ENCODE peak calls at places on chromosomes 2 and 18, in ten cellular contexts. B is HAP-1; F is activated naive CD4-positive, alpha-beta T cell treated with Interleukin-2 at 50 U/mL for 16 hours; N is neural crest cell; T is progenitor cell of endocrine pancreas; E is cerebellar cortex; R is CD4-positive, alpha-beta T cell; K is aorta; I is substantia nigra; W is NCI-H526 treated with DMSO at 0.1 percent for 48 hours. S is an unnamed sample.

GRCh38 chr2:156430978-156431358 is 5.2 kb upstream of the GPD2 start:
- DNase-seq in B (no peak), F (no peak), N (no peak), T (no peak), E (no peak), R (no peak), K (no peak), I (no peak), W (no peak), S (no peak)

GRCh38 chr18:80022613-80023012 is 11.6 kb upstream of the RBFA start:
- DNase-seq in B (no peak), F (no peak), N (no peak), T (no peak), E (peak), R (no peak), K (no peak), I (no peak), W (no peak), S (no peak)

GRCh38 chr18:12015697-12016062 is 34.4 kb downstream of the IMPA2 start:
- DNase-seq in B (no peak), F (no peak), N (no peak), T (no peak), E (no peak), R (no peak), K (peak), I (peak), W (no peak), S (no peak)

GRCh38 chr2:169077674-169078240 is 8.4 kb downstream of the DHRS9 start:
- DNase-seq in B (no peak), F (no peak), N (no peak), T (no peak), E (no peak), R (no peak), K (no peak), I (no peak), W (no peak), S (no peak)

GRCh38 chr18:58591286-58591685 is 37.6 kb downstream of the ALPK2 start:
- DNase-seq in B (no peak), F (no peak), N (no peak), T (no peak), E (no peak), R (no peak), K (no peak), I (no peak), W (no peak), S (no peak)

GRCh38 chr18:13540783-13541182 is 185.6 kb downstream of the FAM210A start:
- DNase-seq in B (no peak), F (no peak), N (no peak), T (no peak), E (no peak), R (no peak), K (no peak), I (no peak), W (no peak), S (no peak)

GRCh38 chr2:88582030-88582429 is 45.2 kb downstream of the EIF2AK3 start:
- DNase-seq in B (no peak), F (no peak), N (no peak), T (no peak), E (no peak), R (no peak), K (no peak), I (no peak), W (no peak), S (no peak)

GRCh38 chr2:96342085-96342484 is 6.5 kb downstream of the NCAPH start:
- DNase-seq in B (no peak), F (peak), N (no peak), T (no peak), E (no peak), R (no peak), K (no peak), I (no peak), W (no peak), S (no peak)

GRCh38 chr2:222959358-222959757 is 92.6 kb upstream of the KCNE4 start:
- DNase-seq in B (peak), F (no peak), N (no peak), T (no peak), E (no peak), R (no peak), K (peak), I (no peak), W (no peak), S (no peak)

GRCh38 chr2:120989556-120989848 is 253.8 kb downstream of the GLI2 start:
- DNase-seq in B (no peak), F (no peak), N (no peak), T (no peak), E (no peak), R (no peak), K (no peak), I (no peak), W (no peak), S (no peak)